ENCODE peak calls at places on chromosomes 3 and 15, in four cellular contexts. One of them, this sample, is unnamed.
A peak's percentile ranks its signal among the peaks of the same experiment; 100 is the strongest.

GRCh38 chr3:193842029-193842782 is 249.2 kb downstream of the OPA1 start:
- DNase-seq in H1: no peak
- DNase-seq in HepG2: no peak
- DNase-seq in K562: no peak
- DNase-seq in this sample: no peak

GRCh38 chr15:74318376-74319137 is 48.9 kb downstream of the CYP11A1 start:
- DNase-seq in HepG2: no peak
- DNase-seq in K562: no peak
- DNase-seq in H1: no peak
- DNase-seq in this sample: no peak

GRCh38 chr15:87365221-87365620 is 891.3 kb downstream of the NTRK3 start:
- DNase-seq in HepG2: no peak
- DNase-seq in K562: no peak
- DNase-seq in H1: no peak
- DNase-seq in this sample: no peak

GRCh38 chr3:13244695-13245449 is 171.6 kb upstream of the IQSEC1 start:
- DNase-seq in H1: no peak
- DNase-seq in K562: no peak
- DNase-seq in HepG2: no peak
- DNase-seq in this sample: no peak

GRCh38 chr3:78737988-78738387 is 1029.8 kb downstream of the ROBO1 start:
- DNase-seq in K562: no peak
- DNase-seq in H1: no peak
- DNase-seq in HepG2: no peak
- DNase-seq in this sample: no peak

GRCh38 chr3:62149962-62150361 is 223.4 kb downstream of the FEZF2 start:
- DNase-seq in H1: no peak
- DNase-seq in HepG2: no peak
- DNase-seq in K562: no peak
- DNase-seq in this sample: no peak

GRCh38 chr3:152300029-152300764 is 31.5 kb downstream of the MBNL1 start:
- DNase-seq in H1: no peak
- DNase-seq in HepG2: no peak
- DNase-seq in K562: no peak
- DNase-seq in this sample: no peak

GRCh38 chr3:66554178-66554577 is 53.4 kb upstream of the LRIG1 start:
- DNase-seq in HepG2: no peak
- DNase-seq in K562: no peak
- DNase-seq in H1: no peak
- DNase-seq in this sample: no peak

GRCh38 chr15:79283252-79284048 is 928 bp downstream of the ANKRD34C start:
- DNase-seq in K562: peak; percentile 60
- DNase-seq in H1: peak; percentile 87
- DNase-seq in HepG2: no peak
- DNase-seq in this sample: peak; percentile 42

GRCh38 chr3:85567074-85567676 is 608.4 kb downstream of the CADM2 start:
- DNase-seq in H1: peak; percentile 74
- DNase-seq in HepG2: peak; percentile 38
- DNase-seq in K562: peak; percentile 41
- DNase-seq in this sample: no peak

GRCh38 chr3:186930143-186930638 is at the start of gene ST6GAL1:
- DNase-seq in HepG2: peak; percentile 43
- DNase-seq in K562: peak; percentile 78
- DNase-seq in H1: peak; percentile 88
- DNase-seq in this sample: peak; percentile 42

GRCh38 chr3:50572158-50572557 is 2.8 kb downstream of the HEMK1 start:
- DNase-seq in H1: peak; percentile 88
- DNase-seq in K562: peak; percentile 58
- DNase-seq in HepG2: peak; percentile 66
- DNase-seq in this sample: peak; percentile 71

GRCh38 chr15:68561901-68562300 is 16.9 kb upstream of the CORO2B start:
- DNase-seq in HepG2: no peak
- DNase-seq in H1: no peak
- DNase-seq in K562: no peak
- DNase-seq in this sample: no peak

GRCh38 chr3:76811418-76811817 is 228.5 kb upstream of the ROBO2 start:
- DNase-seq in HepG2: no peak
- DNase-seq in K562: no peak
- DNase-seq in H1: no peak
- DNase-seq in this sample: no peak

GRCh38 chr15:74826372-74826819 is at the start of gene CPLX3:
- DNase-seq in HepG2: no peak
- DNase-seq in H1: peak; percentile 84
- DNase-seq in K562: peak; percentile 87
- DNase-seq in this sample: no peak

GRCh38 chr15:67115567-67115966 is 50.2 kb downstream of the SMAD3 start:
- DNase-seq in HepG2: no peak
- DNase-seq in H1: no peak
- DNase-seq in K562: no peak
- DNase-seq in this sample: no peak

GRCh38 chr3:15535757-15536156 is 14.3 kb upstream of the COLQ start:
- DNase-seq in K562: no peak
- DNase-seq in H1: no peak
- DNase-seq in HepG2: no peak
- DNase-seq in this sample: no peak

GRCh38 chr15:63030101-63030528 is 12.4 kb upstream of the TPM1 start:
- DNase-seq in H1: no peak
- DNase-seq in HepG2: no peak
- DNase-seq in K562: no peak
- DNase-seq in this sample: no peak

GRCh38 chr3:61371123-61371522 is 119.9 kb upstream of the FHIT start:
- DNase-seq in K562: peak; percentile 25
- DNase-seq in H1: peak; percentile 49
- DNase-seq in HepG2: peak; percentile 10
- DNase-seq in this sample: peak; percentile 3

GRCh38 chr3:107106316-107106715 is 270.9 kb upstream of the CCDC54 start:
- DNase-seq in K562: no peak
- DNase-seq in HepG2: no peak
- DNase-seq in H1: no peak
- DNase-seq in this sample: peak; percentile 22

GRCh38 chr3:28623106-28623505 is 274.5 kb upstream of the AZI2 start:
- DNase-seq in H1: no peak
- DNase-seq in K562: no peak
- DNase-seq in HepG2: no peak
- DNase-seq in this sample: no peak

GRCh38 chr3:143002083-143002712 is 828 bp downstream of the U2SURP start:
- DNase-seq in H1: no peak
- DNase-seq in K562: peak; percentile 42
- DNase-seq in HepG2: peak; percentile 47
- DNase-seq in this sample: peak; percentile 56

GRCh38 chr3:18035641-18036466 is 293.4 kb upstream of the TBC1D5 start:
- DNase-seq in HepG2: no peak
- DNase-seq in K562: no peak
- DNase-seq in H1: no peak
- DNase-seq in this sample: no peak

GRCh38 chr15:39054128-39054732 is 489.6 kb upstream of the RASGRP1 start:
- DNase-seq in H1: no peak
- DNase-seq in HepG2: no peak
- DNase-seq in K562: no peak
- DNase-seq in this sample: no peak

GRCh38 chr15:85072917-85073316 is 91.3 kb downstream of the PDE8A start:
- DNase-seq in K562: no peak
- DNase-seq in HepG2: no peak
- DNase-seq in H1: no peak
- DNase-seq in this sample: no peak

DNA sequence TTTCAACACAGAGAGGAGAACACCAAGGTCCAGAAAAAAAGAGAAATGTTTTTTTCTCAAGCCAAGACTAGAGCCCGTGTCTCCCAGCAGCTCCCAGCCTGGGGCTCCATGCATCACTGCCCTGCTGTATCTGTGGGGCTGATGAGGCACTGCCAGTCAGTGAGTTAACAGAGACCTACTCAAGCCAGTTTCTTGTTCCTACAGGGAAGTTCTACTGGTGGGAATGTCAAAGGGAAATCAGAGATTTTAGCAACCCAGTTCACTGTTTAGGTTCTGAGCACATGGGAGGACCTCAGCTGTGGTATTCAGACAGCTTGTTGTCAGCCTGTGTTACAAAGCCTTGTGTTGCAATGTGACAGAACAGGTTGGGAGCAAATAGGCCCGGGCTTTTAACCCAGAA is 234.3 kb downstream of the TLE3 start:
- DNase-seq in H1: no peak
- DNase-seq in K562: no peak
- DNase-seq in HepG2: no peak
- DNase-seq in this sample: no peak
- TF ChIP-seq RNF2 in H1: no peak
- TF ChIP-seq RNF2 in K562: no peak
- TF ChIP-seq RNF2 in HepG2: no peak
- TF ChIP-seq RNF2 in this sample: no peak

GRCh38 chr3:179702271-179702947 is 49.6 kb downstream of the USP13 start:
- DNase-seq in K562: no peak
- DNase-seq in HepG2: no peak
- DNase-seq in H1: no peak
- DNase-seq in this sample: no peak

GRCh38 chr3:179706233-179706632 is 53.4 kb downstream of the USP13 start:
- DNase-seq in K562: no peak
- DNase-seq in H1: no peak
- DNase-seq in HepG2: peak; percentile 39
- DNase-seq in this sample: no peak

GRCh38 chr3:179700716-179701115 is 47.9 kb downstream of the USP13 start:
- DNase-seq in K562: no peak
- DNase-seq in HepG2: no peak
- DNase-seq in H1: no peak
- DNase-seq in this sample: no peak

GRCh38 chr3:179701176-179701827 is 48.5 kb downstream of the USP13 start:
- DNase-seq in H1: no peak
- DNase-seq in K562: no peak
- DNase-seq in HepG2: no peak
- DNase-seq in this sample: no peak

GRCh38 chr3:179703816-179704215 is 51.0 kb downstream of the USP13 start:
- DNase-seq in HepG2: no peak
- DNase-seq in K562: no peak
- DNase-seq in H1: no peak
- DNase-seq in this sample: no peak
- TF ChIP-seq RNF2 in HepG2: no peak
- TF ChIP-seq RNF2 in K562: no peak
- TF ChIP-seq RNF2 in H1: no peak
- TF ChIP-seq RNF2 in this sample: no peak

GRCh38 chr15:77276943-77277342 is 143.0 kb downstream of the PEAK1 start:
- DNase-seq in HepG2: no peak
- DNase-seq in K562: no peak
- DNase-seq in H1: no peak
- DNase-seq in this sample: no peak

GRCh38 chr15:77285057-77285456 is 134.8 kb downstream of the PEAK1 start:
- DNase-seq in HepG2: no peak
- DNase-seq in H1: no peak
- DNase-seq in K562: no peak
- DNase-seq in this sample: no peak

GRCh38 chr15:77282333-77282732 is 137.6 kb downstream of the PEAK1 start:
- DNase-seq in HepG2: peak; percentile 83
- DNase-seq in K562: no peak
- DNase-seq in H1: no peak
- DNase-seq in this sample: peak; percentile 50
- TF ChIP-seq RNF2 in HepG2: no peak
- TF ChIP-seq RNF2 in K562: no peak
- TF ChIP-seq RNF2 in H1: no peak
- TF ChIP-seq RNF2 in this sample: no peak

DNA sequence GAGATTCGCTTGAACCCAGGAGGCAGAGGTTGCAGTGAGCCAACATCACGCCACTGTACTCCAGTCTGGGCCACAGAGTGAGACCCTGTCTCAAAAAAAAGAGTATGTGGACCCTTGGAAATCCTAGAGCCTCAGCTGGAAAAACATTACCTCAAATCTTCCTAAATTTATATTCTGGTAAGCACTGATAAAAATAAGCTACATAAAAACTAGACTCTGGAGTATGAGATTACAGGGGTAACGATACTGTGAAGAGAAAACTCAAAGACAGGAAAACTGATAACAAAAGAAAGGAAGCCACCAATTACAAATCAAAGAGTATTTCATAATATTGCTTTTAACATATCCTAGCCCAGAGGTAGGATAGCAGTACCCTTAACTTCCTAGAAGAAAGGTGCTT is 30.3 kb downstream of the SETD2 start:
- DNase-seq in HepG2: no peak
- DNase-seq in H1: no peak
- DNase-seq in K562: no peak
- DNase-seq in this sample: no peak
- TF ChIP-seq RNF2 in HepG2: no peak
- TF ChIP-seq RNF2 in H1: no peak
- TF ChIP-seq RNF2 in K562: no peak
- TF ChIP-seq RNF2 in this sample: no peak

GRCh38 chr3:122102191-122102935 is 47.2 kb downstream of the CD86 start:
- DNase-seq in K562: no peak
- DNase-seq in HepG2: no peak
- DNase-seq in H1: no peak
- DNase-seq in this sample: no peak
- TF ChIP-seq RNF2 in K562: no peak
- TF ChIP-seq RNF2 in HepG2: no peak
- TF ChIP-seq RNF2 in H1: no peak
- TF ChIP-seq RNF2 in this sample: no peak

This sample was measured in A549.